ENCODE peak calls at places on chromosomes 13 and 19, in eight cellular contexts. V, G, B, H, W, S, E and C are unnamed samples.

GRCh38 chr19:13070425-13071140 is 32.1 kb downstream of the LYL1 start:
- DNase-seq in V (peak), G (no peak), B (no peak), H (no peak), W (no peak), S (no peak), E (no peak), C (no peak)

GRCh38 chr13:42001580-42001979 is 40.7 kb upstream of the VWA8 start:
- DNase-seq in V (no peak), G (peak), B (no peak), H (no peak), W (no peak), S (no peak), E (peak), C (no peak)

GRCh38 chr19:33054623-33055022 is 10.1 kb downstream of the RHPN2 start:
- DNase-seq in V (no peak), G (peak), B (no peak), H (no peak), W (no peak), S (no peak), E (peak), C (no peak)

GRCh38 chr19:3851254-3852176 is 17.3 kb downstream of the ZFR2 start:
- DNase-seq in V (no peak), G (no peak), B (no peak), H (no peak), W (peak), S (no peak), E (peak), C (no peak)

GRCh38 chr19:39223703-39224279 is 19.7 kb upstream of the SYCN start:
- DNase-seq in V (peak), G (peak), B (no peak), H (peak), W (peak), S (no peak), E (peak), C (no peak)

GRCh38 chr19:49439841-49440240 is 1.5 kb downstream of the SLC17A7 start:
- DNase-seq in V (no peak), G (no peak), B (no peak), H (no peak), W (no peak), S (no peak), E (no peak), C (no peak)

GRCh38 chr13:21625366-21625765 is 21.4 kb upstream of the MICU2 start:
- DNase-seq in V (no peak), G (peak), B (no peak), H (no peak), W (peak), S (peak), E (peak), C (no peak)

GRCh38 chr13:68078874-68079273 is 848.7 kb upstream of the PCDH9 start:
- DNase-seq in V (no peak), G (no peak), B (no peak), H (no peak), W (no peak), S (no peak), E (no peak), C (no peak)

GRCh38 chr19:313988-314815 is 23.0 kb upstream of the PLPP2 start:
- DNase-seq in V (no peak), G (no peak), B (no peak), H (no peak), W (no peak), S (no peak), E (no peak), C (no peak)

GRCh38 chr19:32809254-32809653 is 60.3 kb downstream of the SLC7A9 start:
- DNase-seq in V (no peak), G (no peak), B (no peak), H (no peak), W (no peak), S (no peak), E (no peak), C (no peak)

GRCh38 chr19:30395283-30395682 is 23.1 kb downstream of the ZNF536 start:
- DNase-seq in V (no peak), G (peak), B (no peak), H (no peak), W (no peak), S (no peak), E (no peak), C (no peak)

GRCh38 chr13:41533676-41534075 is 76.3 kb downstream of the RGCC start:
- DNase-seq in V (no peak), G (no peak), B (no peak), H (no peak), W (no peak), S (no peak), E (no peak), C (no peak)

GRCh38 chr19:9913237-9914000 is 22.9 kb downstream of the OLFM2 start:
- DNase-seq in V (peak), G (peak), B (no peak), H (no peak), W (no peak), S (no peak), E (no peak), C (no peak)

GRCh38 chr13:27347373-27347772 is 76.7 kb downstream of the RASL11A start:
- DNase-seq in V (no peak), G (no peak), B (no peak), H (no peak), W (no peak), S (no peak), E (no peak), C (no peak)

GRCh38 chr13:44141213-44141724 is 232.4 kb upstream of the SERP2 start:
- DNase-seq in V (no peak), G (no peak), B (no peak), H (no peak), W (no peak), S (no peak), E (no peak), C (no peak)